ENCODE peak calls at places on chromosome 17, in five cellular contexts. X is lung; V is upper lobe of right lung; R is psoas muscle; F is CD8-positive, alpha-beta T cell. Q is an unnamed sample.

GRCh38 chr17:2996208-2996855 is 67.1 kb downstream of the OR1D5 start:
- DNase-seq in X (no peak), V (peak; percentile 46), F (no peak), R (peak; percentile 73), Q (no peak)

GRCh38 chr17:28346746-28347246 is 10.5 kb downstream of the POLDIP2 start:
- DNase-seq in R (no peak), V (peak; percentile 51), X (no peak), F (no peak), Q (no peak)

GRCh38 chr17:80945736-80946135 is 45.9 kb upstream of the CHMP6 start:
- DNase-seq in R (peak; percentile 30), F (no peak), V (peak; percentile 41), X (no peak), Q (no peak)

GRCh38 chr17:21345236-21345635 is 30.9 kb upstream of the KCNJ12 start:
- DNase-seq in X (no peak), R (peak; percentile 32), V (peak; percentile 58), F (no peak), Q (no peak)

GRCh38 chr17:72199256-72199655 is 78.4 kb downstream of the SOX9 start:
- DNase-seq in V (no peak), R (no peak), F (no peak), X (no peak), Q (no peak)

GRCh38 chr17:78617371-78618061 is 40.3 kb upstream of the DNAH17 start:
- DNase-seq in V (no peak), R (peak; percentile 70), X (no peak), F (no peak), Q (no peak)

GRCh38 chr17:55200904-55201608 is 63.7 kb upstream of the HLF start:
- DNase-seq in R (no peak), F (no peak), V (no peak), X (no peak), Q (no peak)

GRCh38 chr17:60390223-60390622 is 1.7 kb downstream of the USP32 start:
- DNase-seq in F (no peak), R (no peak), X (peak; percentile 38), V (no peak), Q (no peak)

GRCh38 chr17:4733073-4733531 is 1.9 kb downstream of the MED11 start:
- DNase-seq in R (no peak), X (no peak), V (no peak), F (no peak), Q (no peak)

GRCh38 chr17:48055531-48056245 is 7.5 kb downstream of the NFE2L1 start:
- DNase-seq in X (no peak), F (no peak), R (no peak), V (no peak), Q (no peak)

GRCh38 chr17:48603959-48604769 is 622 bp downstream of the HOXB6 start:
- DNase-seq in F (no peak), V (no peak), X (no peak), R (no peak), Q (no peak)

GRCh38 chr17:57663326-57664070 is 81.6 kb downstream of the CCDC182 start:
- DNase-seq in F (no peak), X (no peak), V (no peak), R (no peak), Q (no peak)

GRCh38 chr17:29593546-29594440 is 861 bp downstream of the ANKRD13B start:
- DNase-seq in X (no peak), F (no peak), V (peak; percentile 69), R (no peak), Q (no peak)

GRCh38 chr17:1005361-1005946 is 8.5 kb downstream of the TIMM22 start:
- DNase-seq in V (no peak), F (no peak), X (no peak), R (peak; percentile 84), Q (peak; percentile 87)

GRCh38 chr17:11539637-11540036 is 58.6 kb upstream of the DNAH9 start:
- DNase-seq in X (no peak), R (no peak), F (no peak), V (no peak), Q (no peak)

DNA sequence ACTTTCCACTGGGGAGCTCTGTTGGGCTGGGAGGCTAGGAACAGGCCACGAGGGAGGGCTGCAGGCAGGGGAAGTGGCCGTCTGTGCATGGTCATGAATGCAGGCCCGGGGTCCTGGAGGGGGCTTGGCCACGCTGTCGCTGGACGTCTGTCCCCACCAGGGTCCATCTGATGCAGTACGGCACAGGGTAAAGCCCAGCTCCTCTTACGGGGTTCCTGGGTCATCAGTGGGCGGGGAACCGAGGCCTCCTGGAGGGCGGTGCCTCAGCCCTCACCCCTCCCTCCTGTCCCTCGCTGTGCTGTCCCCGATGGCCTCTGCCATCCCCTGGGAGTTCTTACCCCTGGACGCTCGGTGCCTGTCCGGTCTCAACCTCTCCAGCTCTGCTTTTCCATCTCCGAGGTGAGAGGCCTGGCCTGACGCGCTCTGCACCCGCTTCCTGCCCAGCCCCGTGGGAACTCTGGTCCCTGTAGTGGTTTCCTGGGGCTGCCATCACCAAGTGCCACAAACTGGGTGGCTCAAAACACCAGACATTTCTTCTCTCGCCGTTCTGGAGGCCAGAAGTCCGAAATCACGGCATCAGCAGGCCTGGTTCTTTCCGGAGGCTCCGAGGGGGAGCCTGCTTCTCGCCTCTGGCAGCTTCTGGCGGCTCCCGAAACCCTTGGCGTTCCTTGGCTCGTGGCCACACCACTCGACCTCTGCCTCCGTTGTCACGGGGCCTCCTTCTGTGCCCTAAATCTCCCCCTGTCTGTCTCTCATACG is 182.8 kb downstream of the SEC14L1 start:
- DNase-seq in X (no peak), F (no peak), R (peak; percentile 73), V (peak; percentile 79), Q (peak; percentile 92)
- TF ChIP-seq CTCF in X (no peak), F (no peak), R (no peak), V (no peak), Q (no peak)

GRCh38 chr17:75814900-75815373 is 29.3 kb downstream of the UNC13D start:
- DNase-seq in X (no peak), F (no peak), V (no peak), R (peak; percentile 35), Q (no peak)

GRCh38 chr17:75813081-75814020 is 28.7 kb downstream of the UNK start:
- DNase-seq in F (no peak), V (no peak), X (no peak), R (no peak), Q (no peak)

GRCh38 chr17:75814021-75814395 is 29.4 kb downstream of the UNK start:
- DNase-seq in V (no peak), R (peak; percentile 26), F (no peak), X (no peak), Q (no peak)

GRCh38 chr17:75816693-75817092 is 27.5 kb downstream of the UNC13D start:
- DNase-seq in F (no peak), V (no peak), R (peak; percentile 41), X (no peak), Q (no peak)

DNA sequence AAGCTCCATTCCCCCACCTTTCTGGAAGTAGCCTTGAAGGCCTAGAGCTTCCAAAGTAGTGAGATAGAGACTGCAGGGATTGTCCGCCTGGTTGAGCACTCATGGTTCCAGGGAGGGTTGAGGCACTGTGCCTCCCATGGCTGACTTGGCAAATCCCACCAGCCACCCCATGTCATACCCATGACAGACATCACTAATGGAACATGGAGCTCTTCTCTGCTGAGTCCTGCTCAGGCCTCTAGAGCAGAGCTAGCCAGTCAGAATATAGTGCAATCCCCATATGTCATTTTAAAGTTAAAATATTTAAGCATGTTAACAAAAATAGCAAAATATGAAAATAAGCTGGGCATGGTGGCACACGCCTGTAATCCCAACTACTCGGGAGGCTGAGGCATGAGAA is 28.8 kb downstream of the UNC13D start:
- DNase-seq in R (no peak), V (no peak), X (no peak), F (no peak), Q (no peak)
- H3K36me3 ChIP-seq in R (peaks cover 100% of the 10 kb centered on the region), V (peaks cover 95% of the 10 kb centered on the region), X (peaks cover 81% of the 10 kb centered on the region), F (peaks cover 48% of the 10 kb centered on the region), Q (peaks cover 64% of the 10 kb centered on the region)

DNA sequence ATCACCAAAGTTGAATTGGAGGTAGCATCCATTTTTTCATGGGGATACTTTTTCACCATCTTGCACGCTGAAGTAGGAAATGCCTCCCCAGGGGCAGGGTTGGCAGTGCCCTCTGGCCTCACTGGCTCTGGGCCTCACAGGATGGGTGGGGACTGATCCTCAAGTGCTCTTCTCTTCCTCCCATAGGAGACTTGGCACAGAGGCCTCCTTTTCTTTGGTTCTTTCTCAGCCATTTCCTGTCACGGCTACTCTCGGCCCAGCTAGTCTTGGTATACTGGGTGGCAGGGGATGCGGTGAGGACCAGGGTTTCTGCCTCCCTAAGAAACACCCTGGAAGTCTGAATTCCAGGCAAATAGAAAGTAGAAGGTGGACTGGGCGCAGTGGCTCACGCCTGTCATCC is 58.2 kb downstream of the PECAM1 start:
- DNase-seq in F (no peak), X (no peak), V (no peak), R (no peak), Q (no peak)
- H3K4me1 ChIP-seq in F (peaks cover 14% of the 10 kb centered on the region), X (peaks cover 4% of the 10 kb centered on the region), V (peaks cover 72% of the 10 kb centered on the region), R (peaks cover 16% of the 10 kb centered on the region), Q (peaks cover 75% of the 10 kb centered on the region)

GRCh38 chr17:76104896-76105231 is 1.3 kb upstream of the EXOC7 start:
- DNase-seq in F (no peak), V (no peak), X (no peak), R (no peak), Q (no peak)

GRCh38 chr17:76102944-76103273 is 678 bp downstream of the EXOC7 start:
- DNase-seq in R (no peak), X (no peak), V (no peak), F (no peak), Q (no peak)

GRCh38 chr17:76104140-76104895 is 731 bp upstream of the EXOC7 start:
- DNase-seq in R (no peak), V (no peak), X (no peak), F (no peak), Q (no peak)

GRCh38 chr17:76107507-76107906 is 3.9 kb upstream of the EXOC7 start:
- DNase-seq in R (no peak), F (no peak), X (no peak), V (no peak), Q (no peak)

DNA sequence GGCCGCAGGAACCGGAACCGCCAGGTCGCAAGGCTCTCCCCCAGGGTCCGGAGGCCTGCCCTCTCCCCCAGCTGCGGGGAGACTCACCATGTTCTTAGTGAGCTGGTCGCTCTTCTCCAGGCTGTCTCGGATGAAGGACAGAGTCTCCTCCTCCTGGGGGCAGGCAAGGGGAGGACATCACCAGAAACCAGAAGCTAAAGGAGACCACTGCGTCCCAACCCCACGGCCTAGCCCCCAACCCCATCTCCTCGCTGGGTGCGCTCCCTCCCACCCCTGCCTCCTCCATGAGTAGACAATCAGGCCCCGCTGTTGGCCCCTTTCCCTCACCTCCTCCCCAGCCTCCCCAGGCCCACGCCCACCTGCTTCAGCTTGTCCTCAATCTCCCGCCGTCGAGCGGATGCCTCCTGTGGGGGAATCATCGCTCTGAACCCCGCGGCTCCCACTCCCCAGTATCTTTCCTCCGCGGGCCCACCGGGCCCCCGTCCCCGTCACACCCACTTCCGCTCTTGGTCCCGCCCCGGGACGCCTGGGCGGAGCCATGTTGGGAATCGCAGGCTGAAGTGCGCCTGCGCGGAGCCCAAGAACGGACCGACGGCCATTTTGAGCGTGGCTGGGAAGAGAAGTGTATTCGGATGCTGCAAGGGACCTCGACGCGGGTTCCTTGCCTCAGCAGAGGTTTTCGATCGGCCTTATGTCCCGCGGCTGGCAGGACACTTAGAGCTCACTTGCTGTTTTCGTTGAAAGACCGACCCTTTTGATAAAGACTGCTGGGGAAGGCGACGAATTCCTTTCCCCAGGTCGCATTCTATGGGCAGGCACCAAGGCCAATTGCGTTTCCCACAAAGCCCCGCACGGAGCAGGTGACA is at the start of gene EXOC7:
- DNase-seq in R (peak; percentile 97), V (peak; percentile 96), F (peak; percentile 96), X (peak; percentile 90), Q (peak; percentile 87)
- TF ChIP-seq CTCF in R (no peak), V (no peak), F (no peak), X (no peak), Q (no peak)

Q was measured in thyroid gland.